ENCODE peak calls at places on chromosomes 16 and 17, in five cellular contexts. One of them, this sample, is unnamed.

GRCh38 chr17:73901661-73902415 is 257.6 kb upstream of the SDK2 start:
- DNase-seq in A549: no peak
- DNase-seq in sigmoid colon: no peak
- DNase-seq in uterus: no peak
- DNase-seq in stomach: peak
- DNase-seq in this sample: peak

GRCh38 chr17:78791840-78792709 is 10.0 kb upstream of the CYTH1 start:
- DNase-seq in stomach: no peak
- DNase-seq in sigmoid colon: no peak
- DNase-seq in uterus: no peak
- DNase-seq in A549: no peak
- DNase-seq in this sample: no peak

GRCh38 chr16:19460397-19460796 is 42.7 kb downstream of the TMC5 start:
- DNase-seq in sigmoid colon: no peak
- DNase-seq in stomach: no peak
- DNase-seq in uterus: no peak
- DNase-seq in A549: no peak
- DNase-seq in this sample: no peak

GRCh38 chr16:57735755-57736418 is at the start of gene KATNB1:
- DNase-seq in uterus: no peak
- DNase-seq in sigmoid colon: peak
- DNase-seq in stomach: no peak
- DNase-seq in A549: no peak
- DNase-seq in this sample: no peak

GRCh38 chr17:40068129-40068581 is 5.4 kb downstream of the THRA start:
- DNase-seq in sigmoid colon: peak
- DNase-seq in stomach: no peak
- DNase-seq in A549: no peak
- DNase-seq in uterus: no peak
- DNase-seq in this sample: no peak

GRCh38 chr16:89729863-89730574 is 8.7 kb downstream of the ZNF276 start:
- DNase-seq in sigmoid colon: no peak
- DNase-seq in stomach: no peak
- DNase-seq in uterus: no peak
- DNase-seq in A549: no peak
- DNase-seq in this sample: no peak

GRCh38 chr16:9869776-9870175 is 312.5 kb downstream of the GRIN2A start:
- DNase-seq in uterus: no peak
- DNase-seq in sigmoid colon: no peak
- DNase-seq in A549: no peak
- DNase-seq in stomach: no peak
- DNase-seq in this sample: no peak

GRCh38 chr17:79956853-79957252 is 78.8 kb downstream of the TBC1D16 start:
- DNase-seq in uterus: peak
- DNase-seq in A549: no peak
- DNase-seq in sigmoid colon: peak
- DNase-seq in stomach: no peak
- DNase-seq in this sample: no peak

GRCh38 chr16:26765087-26765486 is 301.6 kb upstream of the C16orf82 start:
- DNase-seq in A549: peak
- DNase-seq in uterus: no peak
- DNase-seq in sigmoid colon: no peak
- DNase-seq in stomach: no peak
- DNase-seq in this sample: no peak

GRCh38 chr17:47603830-47604229 is 45.9 kb upstream of the KPNB1 start:
- DNase-seq in uterus: no peak
- DNase-seq in sigmoid colon: no peak
- DNase-seq in A549: no peak
- DNase-seq in stomach: no peak
- DNase-seq in this sample: no peak

GRCh38 chr16:58938856-58939255 is 204.7 kb upstream of the GOT2 start:
- DNase-seq in uterus: no peak
- DNase-seq in stomach: no peak
- DNase-seq in sigmoid colon: no peak
- DNase-seq in A549: no peak
- DNase-seq in this sample: no peak

GRCh38 chr16:78837706-78838105 is 738.3 kb downstream of the WWOX start:
- DNase-seq in A549: no peak
- DNase-seq in sigmoid colon: no peak
- DNase-seq in stomach: no peak
- DNase-seq in uterus: no peak
- DNase-seq in this sample: no peak

GRCh38 chr16:10332301-10332700 is 53.6 kb upstream of the ATF7IP2 start:
- DNase-seq in sigmoid colon: no peak
- DNase-seq in uterus: no peak
- DNase-seq in stomach: no peak
- DNase-seq in A549: no peak
- DNase-seq in this sample: no peak

GRCh38 chr17:63681530-63681929 is 18.4 kb downstream of the LIMD2 start:
- DNase-seq in A549: no peak
- DNase-seq in stomach: no peak
- DNase-seq in uterus: no peak
- DNase-seq in sigmoid colon: no peak
- DNase-seq in this sample: no peak

GRCh38 chr17:64218066-64218465 is 45.0 kb downstream of the TEX2 start:
- DNase-seq in stomach: no peak
- DNase-seq in sigmoid colon: no peak
- DNase-seq in A549: no peak
- DNase-seq in uterus: no peak
- DNase-seq in this sample: peak

GRCh38 chr16:68270353-68270752 is 6.0 kb downstream of the SLC7A6 start:
- DNase-seq in sigmoid colon: no peak
- DNase-seq in stomach: no peak
- DNase-seq in uterus: no peak
- DNase-seq in A549: no peak
- DNase-seq in this sample: no peak

GRCh38 chr17:7467498-7467897 is 11.9 kb downstream of the ZBTB4 start:
- DNase-seq in A549: no peak
- DNase-seq in sigmoid colon: no peak
- DNase-seq in stomach: no peak
- DNase-seq in uterus: no peak
- DNase-seq in this sample: no peak

GRCh38 chr17:14471052-14471451 is 170.2 kb downstream of the HS3ST3B1 start:
- DNase-seq in stomach: no peak
- DNase-seq in sigmoid colon: no peak
- DNase-seq in uterus: no peak
- DNase-seq in A549: peak
- DNase-seq in this sample: no peak

GRCh38 chr16:57601801-57602478 is 26.5 kb upstream of the ADGRG1 start:
- DNase-seq in sigmoid colon: peak
- DNase-seq in stomach: no peak
- DNase-seq in uterus: no peak
- DNase-seq in A549: no peak
- DNase-seq in this sample: no peak

GRCh38 chr17:48100160-48100559 is 1.1 kb downstream of the CBX1 start:
- DNase-seq in uterus: no peak
- DNase-seq in sigmoid colon: peak
- DNase-seq in A549: no peak
- DNase-seq in stomach: no peak
- DNase-seq in this sample: no peak

GRCh38 chr16:81679721-81680430 is 99.2 kb upstream of the PLCG2 start:
- DNase-seq in sigmoid colon: no peak
- DNase-seq in stomach: no peak
- DNase-seq in A549: no peak
- DNase-seq in uterus: no peak
- DNase-seq in this sample: peak

GRCh38 chr16:14464192-14464591 is 165.9 kb downstream of the PARN start:
- DNase-seq in uterus: no peak
- DNase-seq in A549: no peak
- DNase-seq in stomach: no peak
- DNase-seq in sigmoid colon: no peak
- DNase-seq in this sample: no peak

GRCh38 chr16:67526149-67526732 is 2.4 kb upstream of the RIPOR1 start:
- DNase-seq in sigmoid colon: no peak
- DNase-seq in stomach: no peak
- DNase-seq in uterus: no peak
- DNase-seq in A549: no peak
- DNase-seq in this sample: no peak

GRCh38 chr16:85982563-85982939 is 83.6 kb downstream of the IRF8 start:
- DNase-seq in A549: no peak
- DNase-seq in sigmoid colon: peak
- DNase-seq in uterus: no peak
- DNase-seq in stomach: no peak
- DNase-seq in this sample: no peak

GRCh38 chr17:31697838-31698237 is 161.2 kb downstream of the COPRS start:
- DNase-seq in sigmoid colon: no peak
- DNase-seq in uterus: no peak
- DNase-seq in stomach: no peak
- DNase-seq in A549: no peak
- DNase-seq in this sample: no peak

GRCh38 chr17:46865100-46865499 is 13.7 kb downstream of the WNT9B start:
- DNase-seq in stomach: no peak
- DNase-seq in sigmoid colon: no peak
- DNase-seq in uterus: no peak
- DNase-seq in A549: no peak
- DNase-seq in this sample: no peak

GRCh38 chr16:65890203-65890602 is 476.3 kb upstream of the CDH5 start:
- DNase-seq in A549: no peak
- DNase-seq in stomach: no peak
- DNase-seq in uterus: no peak
- DNase-seq in sigmoid colon: no peak
- DNase-seq in this sample: no peak
- H3K27ac ChIP-seq in A549: no peak
- H3K27ac ChIP-seq in stomach: no peak
- H3K27ac ChIP-seq in uterus: no peak
- H3K27ac ChIP-seq in sigmoid colon: no peak
- H3K27ac ChIP-seq in this sample: no peak

DNA sequence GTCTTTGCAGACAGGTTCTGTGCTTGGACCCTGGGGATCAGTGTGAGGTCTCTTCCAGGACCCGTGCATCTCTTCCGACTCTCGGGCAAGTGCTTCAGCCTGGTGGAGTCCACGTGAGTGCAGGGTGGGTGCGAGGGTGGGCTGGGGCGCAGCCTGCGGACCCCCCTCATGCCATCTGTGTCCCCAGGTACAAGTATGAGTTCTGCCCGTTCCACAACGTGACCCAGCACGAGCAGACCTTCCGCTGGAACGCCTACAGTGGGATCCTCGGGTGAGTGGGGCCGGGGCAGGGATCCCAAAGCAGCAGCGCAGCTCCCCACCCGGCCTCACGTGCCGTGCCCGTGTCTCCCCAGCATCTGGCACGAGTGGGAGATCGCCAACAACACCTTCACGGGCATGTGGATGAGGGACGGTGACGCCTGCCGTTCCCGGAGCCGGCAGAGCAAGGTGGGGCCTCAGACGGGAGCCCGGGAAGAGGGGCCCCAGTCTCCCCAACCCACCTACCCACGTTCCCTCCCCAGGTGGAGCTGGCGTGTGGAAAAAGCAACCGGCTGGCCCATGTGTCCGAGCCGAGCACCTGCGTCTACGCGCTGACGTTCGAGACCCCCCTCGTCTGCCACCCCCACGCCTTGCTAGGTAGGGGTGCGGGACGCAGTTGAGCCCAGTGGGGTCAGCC is 10.1 kb downstream of the GNPTG start:
- DNase-seq in uterus: no peak
- DNase-seq in sigmoid colon: no peak
- DNase-seq in stomach: no peak
- DNase-seq in A549: no peak
- DNase-seq in this sample: no peak
- H3K4me3 ChIP-seq in uterus: no peak
- H3K4me3 ChIP-seq in sigmoid colon: no peak
- H3K4me3 ChIP-seq in stomach: no peak
- H3K4me3 ChIP-seq in A549: no peak
- H3K4me3 ChIP-seq in this sample: no peak

DNA sequence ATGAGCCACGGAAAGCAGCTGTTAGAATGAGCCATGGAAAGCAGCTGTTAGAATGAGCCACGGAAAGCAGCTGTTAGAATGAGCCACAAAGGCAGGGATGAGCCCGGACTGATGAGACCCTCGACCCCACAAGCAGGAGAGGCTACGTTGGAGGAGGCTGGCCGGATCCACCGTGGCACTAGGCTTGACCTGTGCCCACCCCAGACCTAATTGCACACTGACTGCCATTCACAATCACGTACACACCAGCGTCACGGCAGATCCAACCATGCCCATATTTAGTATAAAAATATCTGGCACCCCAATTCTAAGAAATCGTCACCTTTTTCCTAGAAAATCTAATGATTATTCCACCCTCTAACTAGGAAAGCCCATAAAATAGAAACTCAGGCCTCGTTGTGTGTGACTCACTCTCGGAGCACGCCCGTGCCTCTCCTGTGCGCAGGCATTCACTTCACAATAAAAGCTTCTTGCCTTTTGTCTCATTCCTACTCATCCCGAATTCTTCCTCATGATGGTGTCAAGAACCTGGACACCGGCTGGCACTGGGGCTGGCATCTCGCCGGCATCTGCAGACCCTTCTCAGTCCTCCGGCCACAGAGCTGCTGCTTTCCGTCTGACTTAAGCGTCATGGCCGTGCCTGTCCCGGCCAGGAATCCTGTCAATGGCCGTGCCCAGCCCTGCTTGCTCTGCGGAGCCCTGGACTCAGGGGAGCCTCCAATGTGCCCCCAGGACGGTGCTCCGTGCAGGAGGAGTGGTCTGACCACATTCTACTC is 5.5 kb upstream of the SECTM1 start:
- DNase-seq in sigmoid colon: peak
- DNase-seq in stomach: peak
- DNase-seq in uterus: peak
- DNase-seq in A549: peak
- DNase-seq in this sample: no peak
- TF ChIP-seq POLR2A in sigmoid colon: no peak
- TF ChIP-seq POLR2A in stomach: no peak
- TF ChIP-seq POLR2A in uterus: no peak
- TF ChIP-seq POLR2A in A549: peak
- TF ChIP-seq POLR2A in this sample: no peak

GRCh38 chr16:50534556-50534955 is 13.6 kb upstream of the NKD1 start:
- DNase-seq in stomach: no peak
- DNase-seq in sigmoid colon: no peak
- DNase-seq in uterus: no peak
- DNase-seq in A549: no peak
- DNase-seq in this sample: no peak

GRCh38 chr16:50532576-50532975 is 15.6 kb upstream of the NKD1 start:
- DNase-seq in stomach: no peak
- DNase-seq in A549: no peak
- DNase-seq in sigmoid colon: no peak
- DNase-seq in uterus: no peak
- DNase-seq in this sample: no peak

GRCh38 chr16:50533317-50533716 is 14.9 kb upstream of the NKD1 start:
- DNase-seq in sigmoid colon: no peak
- DNase-seq in A549: no peak
- DNase-seq in uterus: no peak
- DNase-seq in stomach: no peak
- DNase-seq in this sample: no peak

GRCh38 chr16:50534958-50535357 is 13.2 kb upstream of the NKD1 start:
- DNase-seq in sigmoid colon: no peak
- DNase-seq in stomach: no peak
- DNase-seq in uterus: no peak
- DNase-seq in A549: no peak
- DNase-seq in this sample: no peak

GRCh38 chr16:50534091-50534490 is 14.1 kb upstream of the NKD1 start:
- DNase-seq in A549: no peak
- DNase-seq in uterus: no peak
- DNase-seq in stomach: no peak
- DNase-seq in sigmoid colon: no peak
- DNase-seq in this sample: no peak
- H3K27ac ChIP-seq in A549: no peak
- H3K27ac ChIP-seq in uterus: no peak
- H3K27ac ChIP-seq in stomach: no peak
- H3K27ac ChIP-seq in sigmoid colon: no peak
- H3K27ac ChIP-seq in this sample: no peak

This sample was measured in thyroid gland.